ENCODE peak calls at places on chromosomes 13 and 19, in five cellular contexts. One of them, this sample, is unnamed.

GRCh38 chr13:20219585-20219984 is 12.5 kb downstream of the GJB6 start:
- DNase-seq in thoracic aorta: no peak
- DNase-seq in BE2C: no peak
- DNase-seq in upper lobe of right lung: no peak
- DNase-seq in astrocyte of the cerebellum: no peak
- DNase-seq in this sample: no peak

GRCh38 chr13:44238011-44238421 is 135.6 kb upstream of the SERP2 start:
- DNase-seq in upper lobe of right lung: no peak
- DNase-seq in thoracic aorta: no peak
- DNase-seq in BE2C: peak
- DNase-seq in astrocyte of the cerebellum: no peak
- DNase-seq in this sample: peak

GRCh38 chr13:20691616-20692015 is 11.9 kb upstream of the IL17D start:
- DNase-seq in BE2C: no peak
- DNase-seq in thoracic aorta: no peak
- DNase-seq in astrocyte of the cerebellum: no peak
- DNase-seq in upper lobe of right lung: no peak
- DNase-seq in this sample: no peak

GRCh38 chr19:18507021-18507726 is 14.7 kb downstream of the ELL start:
- DNase-seq in astrocyte of the cerebellum: no peak
- DNase-seq in upper lobe of right lung: no peak
- DNase-seq in BE2C: no peak
- DNase-seq in thoracic aorta: no peak
- DNase-seq in this sample: peak

GRCh38 chr19:51441410-51442390 is 16.6 kb downstream of the SIGLEC8 start:
- DNase-seq in thoracic aorta: no peak
- DNase-seq in upper lobe of right lung: peak
- DNase-seq in BE2C: no peak
- DNase-seq in astrocyte of the cerebellum: no peak
- DNase-seq in this sample: no peak

GRCh38 chr19:3268326-3268725 is 43.9 kb downstream of the CELF5 start:
- DNase-seq in BE2C: no peak
- DNase-seq in thoracic aorta: no peak
- DNase-seq in upper lobe of right lung: no peak
- DNase-seq in astrocyte of the cerebellum: no peak
- DNase-seq in this sample: no peak

GRCh38 chr13:99916366-99917103 is 55.0 kb downstream of the ZIC5 start:
- DNase-seq in upper lobe of right lung: no peak
- DNase-seq in astrocyte of the cerebellum: peak
- DNase-seq in BE2C: no peak
- DNase-seq in thoracic aorta: no peak
- DNase-seq in this sample: peak

GRCh38 chr19:42150940-42151339 is 18.7 kb upstream of the POU2F2 start:
- DNase-seq in astrocyte of the cerebellum: no peak
- DNase-seq in BE2C: no peak
- DNase-seq in upper lobe of right lung: no peak
- DNase-seq in thoracic aorta: no peak
- DNase-seq in this sample: no peak

GRCh38 chr13:100563779-100564178 is 24.8 kb downstream of the GGACT start:
- DNase-seq in BE2C: no peak
- DNase-seq in thoracic aorta: no peak
- DNase-seq in upper lobe of right lung: peak
- DNase-seq in astrocyte of the cerebellum: no peak
- DNase-seq in this sample: no peak

GRCh38 chr19:29315566-29315965 is 102.6 kb upstream of the UQCRFS1 start:
- DNase-seq in BE2C: no peak
- DNase-seq in astrocyte of the cerebellum: no peak
- DNase-seq in upper lobe of right lung: no peak
- DNase-seq in thoracic aorta: no peak
- DNase-seq in this sample: no peak

GRCh38 chr19:22332924-22333323 is 46.7 kb downstream of the ZNF729 start:
- DNase-seq in upper lobe of right lung: no peak
- DNase-seq in astrocyte of the cerebellum: no peak
- DNase-seq in thoracic aorta: no peak
- DNase-seq in BE2C: no peak
- DNase-seq in this sample: no peak

GRCh38 chr19:44813331-44814131 is 4.6 kb downstream of the BCAM start:
- DNase-seq in upper lobe of right lung: no peak
- DNase-seq in astrocyte of the cerebellum: no peak
- DNase-seq in thoracic aorta: no peak
- DNase-seq in BE2C: no peak
- DNase-seq in this sample: no peak

GRCh38 chr13:34021619-34022018 is 203.7 kb downstream of the RFC3 start:
- DNase-seq in BE2C: no peak
- DNase-seq in astrocyte of the cerebellum: no peak
- DNase-seq in thoracic aorta: no peak
- DNase-seq in upper lobe of right lung: no peak
- DNase-seq in this sample: no peak

GRCh38 chr13:20672772-20673171 is 30.7 kb upstream of the IL17D start:
- DNase-seq in astrocyte of the cerebellum: no peak
- DNase-seq in upper lobe of right lung: no peak
- DNase-seq in BE2C: no peak
- DNase-seq in thoracic aorta: no peak
- DNase-seq in this sample: peak

GRCh38 chr19:50172726-50173125 is 9.6 kb upstream of the IZUMO2 start:
- DNase-seq in BE2C: no peak
- DNase-seq in upper lobe of right lung: no peak
- DNase-seq in thoracic aorta: no peak
- DNase-seq in astrocyte of the cerebellum: no peak
- DNase-seq in this sample: no peak

GRCh38 chr19:12796146-12797071 is 5.1 kb downstream of the JUNB start:
- DNase-seq in BE2C: peak
- DNase-seq in astrocyte of the cerebellum: peak
- DNase-seq in upper lobe of right lung: peak
- DNase-seq in thoracic aorta: no peak
- DNase-seq in this sample: peak

GRCh38 chr19:755063-755462 is 4.2 kb downstream of the MISP start:
- DNase-seq in thoracic aorta: no peak
- DNase-seq in BE2C: no peak
- DNase-seq in upper lobe of right lung: no peak
- DNase-seq in astrocyte of the cerebellum: no peak
- DNase-seq in this sample: no peak

GRCh38 chr13:110186221-110186838 is 120.6 kb downstream of the COL4A1 start:
- DNase-seq in BE2C: no peak
- DNase-seq in thoracic aorta: no peak
- DNase-seq in upper lobe of right lung: peak
- DNase-seq in astrocyte of the cerebellum: no peak
- DNase-seq in this sample: peak

GRCh38 chr13:88674841-88675240 is 1003.7 kb downstream of the SLITRK5 start:
- DNase-seq in astrocyte of the cerebellum: no peak
- DNase-seq in BE2C: no peak
- DNase-seq in upper lobe of right lung: no peak
- DNase-seq in thoracic aorta: no peak
- DNase-seq in this sample: no peak

GRCh38 chr13:45243072-45243471 is 42.2 kb upstream of the KCTD4 start:
- DNase-seq in thoracic aorta: no peak
- DNase-seq in astrocyte of the cerebellum: no peak
- DNase-seq in BE2C: no peak
- DNase-seq in upper lobe of right lung: no peak
- DNase-seq in this sample: no peak

GRCh38 chr19:31257025-31257424 is 92.2 kb downstream of the TSHZ3 start:
- DNase-seq in astrocyte of the cerebellum: no peak
- DNase-seq in BE2C: no peak
- DNase-seq in thoracic aorta: no peak
- DNase-seq in upper lobe of right lung: no peak
- DNase-seq in this sample: no peak

GRCh38 chr19:6071103-6071485 is 39.2 kb downstream of the RFX2 start:
- DNase-seq in astrocyte of the cerebellum: no peak
- DNase-seq in upper lobe of right lung: no peak
- DNase-seq in BE2C: no peak
- DNase-seq in thoracic aorta: no peak
- DNase-seq in this sample: peak

GRCh38 chr19:16509141-16510061 is 13.2 kb downstream of the C19orf44 start:
- DNase-seq in BE2C: no peak
- DNase-seq in upper lobe of right lung: no peak
- DNase-seq in astrocyte of the cerebellum: peak
- DNase-seq in thoracic aorta: no peak
- DNase-seq in this sample: peak

GRCh38 chr19:44694184-44694579 is 4.8 kb upstream of the CEACAM16 start:
- DNase-seq in astrocyte of the cerebellum: no peak
- DNase-seq in thoracic aorta: no peak
- DNase-seq in upper lobe of right lung: no peak
- DNase-seq in BE2C: no peak
- DNase-seq in this sample: no peak

GRCh38 chr13:29954082-29955043 is 103.9 kb upstream of the UBL3 start:
- DNase-seq in BE2C: no peak
- DNase-seq in astrocyte of the cerebellum: no peak
- DNase-seq in upper lobe of right lung: no peak
- DNase-seq in thoracic aorta: no peak
- DNase-seq in this sample: no peak

GRCh38 chr19:21604351-21604926 is 99.0 kb downstream of the ZNF429 start:
- DNase-seq in thoracic aorta: no peak
- DNase-seq in BE2C: no peak
- DNase-seq in upper lobe of right lung: no peak
- DNase-seq in astrocyte of the cerebellum: no peak
- DNase-seq in this sample: peak

GRCh38 chr19:28465317-28466086 is 747.4 kb downstream of the UQCRFS1 start:
- DNase-seq in upper lobe of right lung: no peak
- DNase-seq in astrocyte of the cerebellum: no peak
- DNase-seq in BE2C: no peak
- DNase-seq in thoracic aorta: no peak
- DNase-seq in this sample: no peak

GRCh38 chr13:105202384-105202783 is 1333.1 kb downstream of the EFNB2 start:
- DNase-seq in astrocyte of the cerebellum: peak
- DNase-seq in BE2C: peak
- DNase-seq in upper lobe of right lung: no peak
- DNase-seq in thoracic aorta: no peak
- DNase-seq in this sample: peak

GRCh38 chr19:19278315-19278714 is 5.2 kb upstream of the TM6SF2 start:
- DNase-seq in upper lobe of right lung: no peak
- DNase-seq in BE2C: no peak
- DNase-seq in thoracic aorta: no peak
- DNase-seq in astrocyte of the cerebellum: no peak
- DNase-seq in this sample: no peak

GRCh38 chr13:110332750-110333149 is 25.7 kb downstream of the COL4A2 start:
- DNase-seq in astrocyte of the cerebellum: no peak
- DNase-seq in thoracic aorta: no peak
- DNase-seq in BE2C: no peak
- DNase-seq in upper lobe of right lung: no peak
- DNase-seq in this sample: peak

GRCh38 chr13:44932850-44933251 is 56.4 kb downstream of the NUFIP1 start:
- DNase-seq in thoracic aorta: no peak
- DNase-seq in BE2C: no peak
- DNase-seq in upper lobe of right lung: no peak
- DNase-seq in astrocyte of the cerebellum: no peak
- DNase-seq in this sample: peak

GRCh38 chr19:7152568-7152967 is 83.1 kb downstream of the ZNF557 start:
- DNase-seq in astrocyte of the cerebellum: no peak
- DNase-seq in BE2C: no peak
- DNase-seq in upper lobe of right lung: no peak
- DNase-seq in thoracic aorta: no peak
- DNase-seq in this sample: no peak
- H3K4me3 ChIP-seq in astrocyte of the cerebellum: no peak
- H3K4me3 ChIP-seq in BE2C: no peak
- H3K4me3 ChIP-seq in upper lobe of right lung: no peak
- H3K4me3 ChIP-seq in thoracic aorta: no peak
- H3K4me3 ChIP-seq in this sample: no peak

GRCh38 chr13:32029684-32030083 is 1.9 kb upstream of the FRY start:
- DNase-seq in BE2C: no peak
- DNase-seq in thoracic aorta: no peak
- DNase-seq in astrocyte of the cerebellum: no peak
- DNase-seq in upper lobe of right lung: no peak
- DNase-seq in this sample: no peak
- TF ChIP-seq CTCF in BE2C: no peak
- TF ChIP-seq CTCF in thoracic aorta: no peak
- TF ChIP-seq CTCF in astrocyte of the cerebellum: no peak
- TF ChIP-seq CTCF in upper lobe of right lung: no peak
- TF ChIP-seq CTCF in this sample: no peak

DNA sequence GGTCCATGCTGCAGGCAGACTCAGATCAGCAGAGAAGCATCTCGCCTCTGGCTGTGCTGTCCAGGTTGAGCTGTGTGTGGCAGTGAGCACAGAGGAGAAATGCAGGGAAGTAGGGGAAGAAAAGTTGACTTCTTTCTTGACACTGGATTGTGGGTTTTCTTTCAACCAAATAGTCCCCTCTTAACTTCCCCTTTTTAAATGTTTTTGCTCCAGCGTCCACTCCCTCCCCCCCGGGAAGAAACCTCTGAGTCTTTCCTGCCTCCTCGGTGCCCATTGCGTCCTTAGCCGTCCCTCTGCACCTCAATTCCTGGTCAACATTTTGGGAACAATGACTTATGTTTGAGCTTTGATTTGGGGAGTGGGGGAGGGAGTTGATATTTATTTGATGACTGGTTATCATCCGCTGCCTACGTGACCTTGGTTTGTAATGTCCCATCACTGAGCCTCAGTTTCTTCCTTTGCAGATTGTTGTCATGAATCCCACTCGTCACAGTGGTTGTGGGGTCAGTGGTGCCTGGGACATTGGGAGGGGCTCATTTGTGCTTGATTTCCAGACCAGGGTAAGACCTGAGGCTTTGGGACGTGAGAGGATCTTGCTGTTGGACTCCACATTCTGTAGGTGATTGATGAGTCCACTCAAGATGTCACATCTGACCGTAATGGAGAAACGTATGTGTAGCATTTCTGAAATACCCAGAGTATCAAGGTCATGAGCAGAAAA is at the start of gene LILRB2:
- DNase-seq in BE2C: no peak
- DNase-seq in astrocyte of the cerebellum: no peak
- DNase-seq in thoracic aorta: no peak
- DNase-seq in upper lobe of right lung: no peak
- DNase-seq in this sample: no peak
- H3K4me3 ChIP-seq in BE2C: no peak
- H3K4me3 ChIP-seq in astrocyte of the cerebellum: no peak
- H3K4me3 ChIP-seq in thoracic aorta: peak
- H3K4me3 ChIP-seq in upper lobe of right lung: peak
- H3K4me3 ChIP-seq in this sample: no peak

DNA sequence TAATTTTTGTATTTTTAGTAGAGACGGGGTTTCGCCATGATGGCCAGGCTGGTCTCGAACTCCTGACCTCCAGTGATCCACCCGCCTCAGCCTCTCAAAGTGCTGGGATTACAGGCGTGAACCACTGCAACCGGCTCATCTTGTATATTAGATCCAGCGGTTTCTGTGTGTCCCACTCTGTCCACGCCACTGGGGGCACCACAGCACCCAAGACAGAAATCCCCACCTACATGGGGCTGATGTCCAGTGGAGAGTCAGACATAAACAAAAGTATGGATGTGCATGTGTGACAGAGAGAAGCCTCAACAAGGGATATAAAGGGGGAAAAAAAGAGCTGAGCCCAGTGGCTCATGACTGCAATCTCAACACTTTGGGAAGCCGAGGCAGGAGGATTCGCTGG is 65.8 kb upstream of the ADGRE5 start:
- DNase-seq in upper lobe of right lung: no peak
- DNase-seq in BE2C: no peak
- DNase-seq in astrocyte of the cerebellum: no peak
- DNase-seq in thoracic aorta: no peak
- DNase-seq in this sample: no peak
- TF ChIP-seq CTCF in upper lobe of right lung: no peak
- TF ChIP-seq CTCF in BE2C: peak
- TF ChIP-seq CTCF in astrocyte of the cerebellum: peak
- TF ChIP-seq CTCF in thoracic aorta: no peak
- TF ChIP-seq CTCF in this sample: no peak